ENCODE peak calls at places on chromosomes 4 and X, in six cellular contexts. E is adrenal gland, J is cardiac fibroblast, G is BE2C, M is natural killer cell, X is heart left ventricle. S is an unnamed sample.

GRCh38 chr4:52376107-52376704 is 282.9 kb downstream of the USP46 start:
- DNase-seq in E (peak; percentile 49), J (peak; percentile 69), G (peak; percentile 41), M (no peak), X (no peak), S (peak; percentile 72)

GRCh38 chr4:85414972-85415371 is 60.0 kb upstream of the ARHGAP24 start:
- DNase-seq in E (no peak), J (no peak), G (no peak), M (no peak), X (no peak), S (no peak)

GRCh38 chr4:94403735-94404134 is 48.0 kb upstream of the PDLIM5 start:
- DNase-seq in E (no peak), J (no peak), G (no peak), M (no peak), X (no peak), S (no peak)

GRCh38 chr4:40681600-40682297 is 52.1 kb upstream of the RBM47 start:
- DNase-seq in E (no peak), J (no peak), G (no peak), M (no peak), X (no peak), S (no peak)

GRCh38 chr4:41204400-41204978 is 9.9 kb downstream of the APBB2 start:
- DNase-seq in E (peak; percentile 58), J (peak; percentile 77), G (no peak), M (no peak), X (peak; percentile 59), S (peak; percentile 74)

GRCh38 chrX:107979534-107979933 is 2.6 kb downstream of the TEX13B start:
- DNase-seq in E (no peak), J (no peak), G (no peak), M (no peak), X (no peak), S (no peak)

GRCh38 chr4:84530449-84530848 is 31.4 kb upstream of the NKX6-1 start:
- DNase-seq in E (no peak), J (peak; percentile 34), G (peak; percentile 45), M (no peak), X (no peak), S (peak; percentile 12)

GRCh38 chr4:2733001-2733843 is 22.9 kb downstream of the TNIP2 start:
- DNase-seq in E (no peak), J (no peak), G (no peak), M (no peak), X (no peak), S (no peak)

GRCh38 chrX:64996805-64997204 is 20.6 kb upstream of the ZC4H2 start:
- DNase-seq in E (no peak), J (no peak), G (no peak), M (no peak), X (no peak), S (no peak)

GRCh38 chr4:5780831-5781480 is 70.0 kb downstream of the EVC start:
- DNase-seq in E (no peak), J (peak; percentile 40), G (no peak), M (no peak), X (no peak), S (peak; percentile 94)

GRCh38 chr4:823093-823760 is 2.7 kb downstream of the CPLX1 start:
- DNase-seq in E (no peak), J (no peak), G (peak; percentile 16), M (no peak), X (no peak), S (no peak)

GRCh38 chrX:19578956-19579355 is 63.6 kb upstream of the MAP3K15 start:
- DNase-seq in E (no peak), J (peak; percentile 53), G (no peak), M (no peak), X (peak; percentile 61), S (no peak)

GRCh38 chr4:22987861-22988260 is 295.1 kb downstream of the GBA3 start:
- DNase-seq in E (no peak), J (no peak), G (no peak), M (no peak), X (no peak), S (peak; percentile 66)

GRCh38 chr4:2790583-2791517 is 2.0 kb upstream of the SH3BP2 start:
- DNase-seq in E (peak; percentile 33), J (no peak), G (no peak), M (no peak), X (peak; percentile 38), S (no peak)

GRCh38 chr4:95213361-95213760 is 335.4 kb downstream of the UNC5C start:
- DNase-seq in E (no peak), J (no peak), G (no peak), M (no peak), X (no peak), S (no peak)

GRCh38 chrX:47212381-47213293 is 5.8 kb upstream of the CDK16 start:
- DNase-seq in E (no peak), J (no peak), G (no peak), M (no peak), X (no peak), S (no peak)

GRCh38 chr4:56004235-56004634 is 55.5 kb downstream of the CEP135 start:
- DNase-seq in E (no peak), J (no peak), G (no peak), M (no peak), X (no peak), S (no peak)

GRCh38 chrX:23938690-23939089 is 30.9 kb downstream of the CXorf58 start:
- DNase-seq in E (no peak), J (peak; percentile 66), G (no peak), M (no peak), X (no peak), S (peak; percentile 25)

GRCh38 chr4:118798658-118799057 is 37.3 kb downstream of the SEC24D start:
- DNase-seq in E (no peak), J (no peak), G (no peak), M (no peak), X (no peak), S (no peak)
- TF ChIP-seq CTCF in E (no peak), J (peak; percentile 42), G (peak; percentile 35), M (no peak), X (no peak), S (peak; percentile 21)

GRCh38 chr4:152779513-152780266 is at the start of the genes ARFIP1 and TIGD4:
- DNase-seq in E (peak; percentile 99), J (peak; percentile 98), G (peak; percentile 98), M (peak; percentile 90), X (peak; percentile 98), S (peak; percentile 96)

GRCh38 chr4:152777488-152777887 is 2.0 kb downstream of the TIGD4 start:
- DNase-seq in E (no peak), J (no peak), G (no peak), M (no peak), X (no peak), S (no peak)

GRCh38 chr4:152778656-152779512 is 646 bp downstream of the TIGD4 start:
- DNase-seq in E (peak; percentile 21), J (peak; percentile 28), G (peak; percentile 24), M (peak; percentile 19), X (peak; percentile 23), S (peak; percentile 14)

GRCh38 chr4:152776352-152776751 is 3.2 kb downstream of the TIGD4 start:
- DNase-seq in E (no peak), J (peak; percentile 31), G (no peak), M (no peak), X (no peak), S (no peak)

DNA sequence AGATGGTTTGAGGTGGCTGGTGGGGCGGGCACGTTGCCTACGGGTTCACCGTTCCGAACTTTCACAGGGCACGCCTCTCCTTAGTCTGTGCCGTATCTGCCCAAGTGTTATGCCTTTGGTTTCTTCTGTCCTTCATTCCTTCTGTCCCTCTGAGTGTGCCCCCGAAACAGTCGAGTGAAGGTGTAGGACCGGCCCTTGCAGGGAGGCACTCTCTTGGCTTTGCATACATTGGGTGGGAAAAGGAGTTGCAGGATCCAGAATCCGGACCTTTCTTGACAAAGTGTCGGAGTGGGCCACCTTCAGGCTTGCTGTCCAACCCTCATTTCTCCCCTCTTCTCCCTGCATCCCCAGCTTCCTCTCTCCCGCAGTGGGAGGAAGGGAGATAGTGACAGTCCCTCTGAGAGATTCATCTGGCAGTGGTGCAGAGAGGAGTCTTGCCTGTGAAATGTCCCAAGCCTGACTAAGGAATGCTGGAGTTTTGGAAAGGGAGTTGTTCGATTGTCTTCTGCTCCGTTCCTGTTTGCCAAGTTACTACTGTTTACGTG is 585 bp downstream of the ARFIP1 start:
- DNase-seq in E (peak; percentile 41), J (peak; percentile 36), G (peak; percentile 20), M (peak; percentile 56), X (no peak), S (peak; percentile 52)
- TF ChIP-seq CTCF in E (no peak), J (no peak), G (no peak), M (no peak), X (no peak), S (no peak)

DNA sequence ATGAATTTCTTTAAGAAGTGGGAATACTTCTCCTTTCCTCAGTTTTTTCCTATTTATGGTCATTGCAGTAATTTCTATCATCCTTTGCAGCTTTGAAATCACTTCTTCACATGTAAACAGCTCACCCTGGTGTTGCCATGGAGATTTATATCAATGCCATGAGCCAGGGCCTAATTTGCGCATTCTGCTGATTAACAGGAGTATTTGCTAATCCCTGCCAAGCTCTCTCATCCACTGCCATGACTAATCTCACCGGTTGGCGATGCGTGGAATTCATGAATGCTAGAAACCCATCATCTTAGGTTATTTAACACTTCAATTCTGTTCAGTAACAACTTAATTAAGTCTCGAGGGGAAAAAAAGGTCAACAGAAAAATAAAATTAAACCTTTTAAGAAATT is 11.8 kb upstream of the FGF13 start:
- DNase-seq in E (no peak), J (no peak), G (no peak), M (no peak), X (no peak), S (no peak)
- TF ChIP-seq CTCF in E (no peak), J (no peak), G (no peak), M (no peak), X (no peak), S (no peak)

DNA sequence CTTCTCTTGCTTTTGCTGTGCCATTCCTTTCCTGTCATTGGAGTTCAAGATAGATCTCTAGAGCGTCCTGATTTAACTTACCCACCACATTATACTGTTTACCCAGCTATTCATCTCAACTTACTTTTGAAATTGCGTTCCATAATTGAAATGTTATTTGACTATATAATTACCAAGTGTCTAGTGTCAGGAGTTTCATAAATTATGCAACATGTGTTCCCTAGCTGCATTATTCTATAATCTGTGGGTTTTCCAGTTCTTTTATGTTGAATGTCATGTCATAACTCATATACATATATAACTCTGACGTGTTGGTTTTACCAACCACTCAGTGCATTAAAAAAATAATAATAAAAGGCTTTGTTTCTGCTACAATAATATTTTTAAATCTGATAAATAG is 285.9 kb upstream of the ARSJ start:
- DNase-seq in E (no peak), J (no peak), G (no peak), M (no peak), X (no peak), S (no peak)
- TF ChIP-seq CTCF in E (no peak), J (no peak), G (no peak), M (no peak), X (no peak), S (no peak)

GRCh38 chrX:386768-387575 is at the start of gene PPP2R3B:
- DNase-seq in E (peak; percentile 99), J (peak; percentile 99), G (peak; percentile 94), M (peak; percentile 97), X (peak; percentile 99), S (peak; percentile 97)
- TF ChIP-seq CTCF in E (no peak), J (no peak), G (no peak), M (no peak), X (no peak), S (no peak)

S was measured in AG10803.